ENCODE peak calls at places on chromosome 12, in five cellular contexts. C is ovary, J is pancreas, T is IMR-90, R is uterus. W is an unnamed sample.
A peak's percentile ranks its signal among the peaks of the same experiment; 100 is the strongest.

GRCh38 chr12:83807906-83808305 is 1104.7 kb downstream of the SLC6A15 start:
- DNase-seq in R (no peak), C (no peak), T (no peak), J (no peak), W (no peak)

GRCh38 chr12:17456486-17456885 is 633.5 kb downstream of the RERGL start:
- DNase-seq in C (no peak), R (no peak), J (no peak), T (no peak), W (no peak)

GRCh38 chr12:15726029-15726756 is 63.0 kb downstream of the EPS8 start:
- DNase-seq in R (no peak), C (no peak), T (no peak), J (no peak), W (no peak)

GRCh38 chr12:24854908-24855307 is 94.0 kb downstream of the BCAT1 start:
- DNase-seq in C (no peak), T (peak; percentile 61), R (no peak), J (no peak), W (no peak)

GRCh38 chr12:92619730-92620684 is 82.8 kb upstream of the PLEKHG7 start:
- DNase-seq in C (no peak), J (no peak), R (no peak), T (no peak), W (no peak)

GRCh38 chr12:124928095-124928911 is 13.9 kb upstream of the UBC start:
- DNase-seq in T (peak; percentile 91), C (peak; percentile 83), R (peak; percentile 92), J (peak; percentile 79), W (peak; percentile 64)

GRCh38 chr12:109160433-109160832 is 44.0 kb downstream of the ACACB start:
- DNase-seq in R (no peak), T (no peak), J (no peak), C (no peak), W (no peak)

GRCh38 chr12:121697093-121697698 is 15.4 kb upstream of the TMEM120B start:
- DNase-seq in T (peak; percentile 53), R (no peak), C (no peak), J (no peak), W (no peak)

GRCh38 chr12:68102163-68102562 is 57.4 kb downstream of the IFNG start:
- DNase-seq in R (no peak), J (no peak), C (no peak), T (no peak), W (no peak)

GRCh38 chr12:69238589-69239285 is 632 bp upstream of the CPSF6 start:
- DNase-seq in T (no peak), R (no peak), J (no peak), C (no peak), W (no peak)

GRCh38 chr12:91327889-91328288 is 145.3 kb upstream of the DCN start:
- DNase-seq in R (no peak), J (no peak), C (no peak), T (peak; percentile 15), W (no peak)

GRCh38 chr12:70645494-70646317 is 8.5 kb upstream of the PTPRB start:
- DNase-seq in T (peak; percentile 85), R (peak; percentile 60), C (no peak), J (peak; percentile 23), W (peak; percentile 53)

GRCh38 chr12:128661216-128661550 is 162.6 kb downstream of the SLC15A4 start:
- DNase-seq in R (no peak), T (no peak), J (peak; percentile 42), C (no peak), W (no peak)

GRCh38 chr12:121181181-121181580 is 28.7 kb upstream of the P2RX4 start:
- DNase-seq in R (no peak), J (no peak), C (no peak), T (peak; percentile 75), W (no peak)

GRCh38 chr12:121776190-121777098 is 17.0 kb downstream of the RHOF start:
- DNase-seq in R (peak; percentile 77), J (peak; percentile 74), C (peak; percentile 80), T (peak; percentile 44), W (peak; percentile 84)

GRCh38 chr12:108854453-108855283 is 2.7 kb downstream of the SSH1 start:
- DNase-seq in R (peak; percentile 74), C (no peak), J (no peak), T (peak; percentile 100), W (peak; percentile 85)

GRCh38 chr12:96876966-96877365 is 30.1 kb upstream of the NEDD1 start:
- DNase-seq in R (no peak), J (no peak), T (peak; percentile 59), C (no peak), W (no peak)

GRCh38 chr12:51827925-51828818 is 20.3 kb downstream of the FIGNL2 start:
- DNase-seq in T (peak; percentile 64), J (no peak), R (no peak), C (no peak), W (no peak)

GRCh38 chr12:124916370-124917134 is 2.1 kb upstream of the UBC start:
- DNase-seq in C (no peak), J (peak; percentile 73), T (peak; percentile 93), R (peak; percentile 88), W (peak; percentile 91)

GRCh38 chr12:6730169-6730568 is 6.3 kb downstream of the COPS7A start:
- DNase-seq in C (no peak), J (no peak), R (no peak), T (no peak), W (no peak)

GRCh38 chr12:44015333-44015941 is 179.6 kb downstream of the TMEM117 start:
- DNase-seq in R (no peak), J (no peak), T (peak; percentile 66), C (no peak), W (no peak)

GRCh38 chr12:389138-390096 is at the start of gene KDM5A:
- DNase-seq in C (peak; percentile 91), T (peak; percentile 94), R (peak; percentile 91), J (peak; percentile 90), W (peak; percentile 94)

GRCh38 chr12:66288121-66288520 is 14.2 kb upstream of the HELB start:
- DNase-seq in C (no peak), T (no peak), R (no peak), J (no peak), W (no peak)

GRCh38 chr12:124992874-124993567 is 424 bp upstream of the BRI3BP start:
- DNase-seq in T (peak; percentile 24), C (no peak), J (peak; percentile 81), R (no peak), W (no peak)

GRCh38 chr12:6532927-6533652 is 1.2 kb upstream of the GAPDH start:
- DNase-seq in C (no peak), J (peak; percentile 58), T (peak; percentile 76), R (peak; percentile 53), W (peak; percentile 90)

GRCh38 chr12:29519585-29520182 is 22.2 kb upstream of the OVCH1 start:
- DNase-seq in C (no peak), R (peak; percentile 23), J (peak; percentile 21), T (peak; percentile 68), W (no peak)

GRCh38 chr12:64780531-64781373 is 21.5 kb upstream of the GNS start:
- DNase-seq in T (no peak), J (peak; percentile 89), R (peak; percentile 26), C (peak; percentile 54), W (peak; percentile 72)

GRCh38 chr12:62098131-62098530 is 162.1 kb upstream of the USP15 start:
- DNase-seq in T (no peak), C (no peak), J (no peak), R (no peak), W (no peak)

GRCh38 chr12:18998343-18999270 is 130.9 kb upstream of the PLEKHA5 start:
- DNase-seq in C (no peak), R (no peak), J (no peak), T (peak; percentile 89), W (no peak)

DNA sequence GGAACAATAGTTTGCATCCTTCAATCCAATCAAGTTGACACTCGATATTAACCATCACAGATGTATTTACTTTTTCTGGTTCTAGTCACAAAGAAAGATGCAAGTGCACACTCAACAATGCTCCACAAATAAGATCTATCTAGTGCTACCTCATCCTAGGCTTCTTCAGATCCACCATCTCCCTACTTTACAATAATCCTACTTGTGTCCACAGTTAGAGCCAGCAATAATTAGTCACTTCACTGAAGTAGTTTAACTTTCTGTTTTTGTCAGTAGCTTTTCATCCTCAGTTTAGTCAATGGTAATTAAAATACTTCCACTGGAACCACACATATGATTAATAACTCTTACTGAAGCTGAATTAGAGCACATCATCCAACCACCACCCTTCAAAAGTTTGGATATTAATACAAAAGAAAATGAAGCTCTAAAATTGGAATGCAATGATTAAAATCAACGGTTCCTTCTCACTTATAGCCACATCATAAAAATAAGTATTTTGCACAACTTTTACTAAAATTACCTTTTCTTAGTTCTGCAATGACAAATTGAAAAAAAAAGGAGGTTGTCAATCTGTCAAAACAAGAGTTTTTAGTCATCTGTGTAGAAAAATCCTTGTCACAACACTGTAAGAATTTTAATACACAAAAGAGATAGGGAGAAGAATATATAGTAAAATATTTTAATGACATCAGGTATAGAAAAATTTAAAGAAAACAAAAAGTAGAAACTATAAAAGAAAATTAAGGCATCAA is 28.2 kb upstream of the SNRPF start:
- DNase-seq in J (no peak), R (no peak), T (no peak), C (no peak), W (no peak)
- H3K4me3 ChIP-seq in J (no peak overlapping the region), R (no peak overlapping the region), T (no peak overlapping the region), C (no peak overlapping the region), W (no peak overlapping the region)

DNA sequence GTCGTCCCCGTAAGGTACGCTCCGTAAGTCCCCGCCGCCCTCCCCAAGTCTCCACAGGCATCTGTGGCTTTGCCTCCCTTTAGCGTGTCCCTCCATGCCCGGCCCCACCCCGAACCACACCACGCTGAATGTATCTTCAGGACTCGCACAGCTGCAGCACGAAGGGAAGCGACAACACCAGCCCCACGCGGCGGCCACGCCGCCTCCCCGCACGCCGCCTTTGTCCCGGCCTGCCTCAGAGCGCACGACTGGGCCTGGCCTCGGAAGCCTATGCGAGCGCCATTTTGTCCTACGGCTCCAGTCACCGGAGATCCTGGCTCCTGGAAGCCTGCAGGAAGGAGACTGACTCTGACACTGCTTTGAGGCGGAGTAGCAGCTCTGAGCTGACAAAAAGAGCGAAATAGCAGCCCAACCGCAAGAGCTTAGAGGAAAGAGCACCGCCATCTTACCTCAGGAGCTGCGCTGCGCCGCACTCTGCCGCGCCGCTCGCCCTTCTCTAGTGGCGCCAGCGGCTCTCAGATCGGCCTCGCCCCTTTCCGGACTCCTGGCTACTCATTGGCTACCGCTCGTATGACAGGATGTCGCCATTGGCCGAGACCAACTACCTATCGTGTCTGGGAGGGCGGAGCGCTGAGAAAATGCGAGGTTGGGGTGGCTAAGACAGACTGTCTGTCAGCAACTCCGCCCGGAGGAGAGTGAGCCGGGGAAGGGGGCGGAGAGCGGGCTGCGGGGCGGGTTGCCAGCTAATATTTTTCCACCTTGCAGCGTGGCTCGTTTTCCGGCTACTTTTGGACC is at the start of gene KANSL2:
- DNase-seq in J (peak; percentile 98), R (peak; percentile 98), T (peak; percentile 99), C (peak; percentile 96), W (peak; percentile 99)
- TF ChIP-seq CTCF in J (no peak), R (no peak), T (no peak), C (no peak), W (no peak)

GRCh38 chr12:115451785-115452736 is 768.1 kb upstream of the TBX3 start:
- DNase-seq in T (peak; percentile 10), C (peak; percentile 65), J (peak; percentile 11), R (no peak), W (no peak)
- H3K27ac ChIP-seq in T (no peak overlapping the region), C (no peak overlapping the region), J (no peak overlapping the region), R (no peak overlapping the region), W (no peak overlapping the region)

DNA sequence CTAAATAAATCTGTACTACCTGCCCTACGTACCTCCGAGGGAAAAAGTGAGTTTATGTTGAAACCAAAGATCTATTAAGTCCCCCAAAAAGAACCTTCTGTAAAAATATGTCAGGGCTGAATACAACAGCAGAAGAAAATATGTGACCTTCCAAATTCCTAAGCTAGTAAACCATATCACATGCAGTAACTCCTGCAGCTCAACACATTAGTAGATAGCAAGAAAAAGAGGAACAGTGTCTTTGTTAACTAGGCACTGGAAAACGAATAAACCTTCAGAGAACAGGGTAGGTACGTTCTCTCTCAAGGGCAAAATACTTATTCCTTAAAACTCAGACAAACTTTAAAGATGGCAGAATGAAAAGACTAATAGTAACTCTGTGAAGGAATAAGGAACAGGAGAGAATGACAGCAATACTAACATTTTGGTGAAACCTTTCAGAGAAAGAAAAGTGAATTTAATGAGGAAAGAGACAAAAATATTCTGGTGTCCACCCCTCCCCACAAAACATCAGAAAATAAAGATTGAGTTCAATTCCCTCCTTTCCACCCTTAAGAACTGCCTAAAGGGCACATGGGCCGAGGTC is 18.0 kb downstream of the CBX5 start:
- DNase-seq in C (no peak), J (no peak), R (no peak), T (no peak), W (no peak)
- H3K4me3 ChIP-seq in C (no peak overlapping the region), J (no peak overlapping the region), R (no peak overlapping the region), T (no peak overlapping the region), W (no peak overlapping the region)